ENCODE peak calls at places on chromosome 12, in eight cellular contexts. One of them, this sample, is unnamed.

GRCh38 chr12:104399750-104400612 is 56.8 kb upstream of the CHST11 start:
- DNase-seq in BJ: no peak
- DNase-seq in activated CD8-positive, alpha-beta memory T cell treated with anti-CD3 and anti-CD28 coated beads, Interleukin-2, amount 10 ng/mL, durations not matched to agents 7 days and 5 days: no peak
- DNase-seq in NCI-H524: no peak
- DNase-seq in AG09319: no peak
- DNase-seq in activated CD4-positive, alpha-beta T cell treated with anti-CD3 and anti-CD28 coated beads, Interleukin-2, amount 10 ng/mL, durations not matched to agents 7 days and 5 days: no peak
- DNase-seq in heart right ventricle: no peak
- DNase-seq in RPMI7951: no peak
- DNase-seq in this sample: no peak

GRCh38 chr12:23895792-23896218 is 53.7 kb downstream of the SOX5 start:
- DNase-seq in activated CD8-positive, alpha-beta memory T cell treated with anti-CD3 and anti-CD28 coated beads, Interleukin-2, amount 10 ng/mL, durations not matched to agents 7 days and 5 days: no peak
- DNase-seq in NCI-H524: peak
- DNase-seq in heart right ventricle: no peak
- DNase-seq in RPMI7951: no peak
- DNase-seq in BJ: no peak
- DNase-seq in activated CD4-positive, alpha-beta T cell treated with anti-CD3 and anti-CD28 coated beads, Interleukin-2, amount 10 ng/mL, durations not matched to agents 7 days and 5 days: no peak
- DNase-seq in AG09319: no peak
- DNase-seq in this sample: no peak

GRCh38 chr12:80299219-80299618 is 144.8 kb upstream of the PTPRQ start:
- DNase-seq in activated CD8-positive, alpha-beta memory T cell treated with anti-CD3 and anti-CD28 coated beads, Interleukin-2, amount 10 ng/mL, durations not matched to agents 7 days and 5 days: no peak
- DNase-seq in RPMI7951: no peak
- DNase-seq in heart right ventricle: no peak
- DNase-seq in AG09319: no peak
- DNase-seq in BJ: no peak
- DNase-seq in NCI-H524: no peak
- DNase-seq in activated CD4-positive, alpha-beta T cell treated with anti-CD3 and anti-CD28 coated beads, Interleukin-2, amount 10 ng/mL, durations not matched to agents 7 days and 5 days: no peak
- DNase-seq in this sample: no peak

GRCh38 chr12:9387450-9387849 is 179.3 kb upstream of the PZP start:
- DNase-seq in activated CD4-positive, alpha-beta T cell treated with anti-CD3 and anti-CD28 coated beads, Interleukin-2, amount 10 ng/mL, durations not matched to agents 7 days and 5 days: no peak
- DNase-seq in BJ: no peak
- DNase-seq in RPMI7951: no peak
- DNase-seq in activated CD8-positive, alpha-beta memory T cell treated with anti-CD3 and anti-CD28 coated beads, Interleukin-2, amount 10 ng/mL, durations not matched to agents 7 days and 5 days: no peak
- DNase-seq in AG09319: no peak
- DNase-seq in heart right ventricle: no peak
- DNase-seq in NCI-H524: no peak
- DNase-seq in this sample: no peak

GRCh38 chr12:69985656-69986055 is 160.6 kb downstream of the MYRFL start:
- DNase-seq in BJ: no peak
- DNase-seq in AG09319: no peak
- DNase-seq in heart right ventricle: no peak
- DNase-seq in RPMI7951: no peak
- DNase-seq in NCI-H524: peak
- DNase-seq in activated CD8-positive, alpha-beta memory T cell treated with anti-CD3 and anti-CD28 coated beads, Interleukin-2, amount 10 ng/mL, durations not matched to agents 7 days and 5 days: no peak
- DNase-seq in activated CD4-positive, alpha-beta T cell treated with anti-CD3 and anti-CD28 coated beads, Interleukin-2, amount 10 ng/mL, durations not matched to agents 7 days and 5 days: peak
- DNase-seq in this sample: no peak

GRCh38 chr12:65534105-65534841 is 255.8 kb downstream of the MSRB3 start:
- DNase-seq in activated CD4-positive, alpha-beta T cell treated with anti-CD3 and anti-CD28 coated beads, Interleukin-2, amount 10 ng/mL, durations not matched to agents 7 days and 5 days: no peak
- DNase-seq in AG09319: no peak
- DNase-seq in activated CD8-positive, alpha-beta memory T cell treated with anti-CD3 and anti-CD28 coated beads, Interleukin-2, amount 10 ng/mL, durations not matched to agents 7 days and 5 days: no peak
- DNase-seq in BJ: no peak
- DNase-seq in NCI-H524: no peak
- DNase-seq in heart right ventricle: no peak
- DNase-seq in RPMI7951: no peak
- DNase-seq in this sample: no peak

GRCh38 chr12:51980809-51981127 is 26.0 kb upstream of the TAMALIN start:
- DNase-seq in BJ: no peak
- DNase-seq in activated CD8-positive, alpha-beta memory T cell treated with anti-CD3 and anti-CD28 coated beads, Interleukin-2, amount 10 ng/mL, durations not matched to agents 7 days and 5 days: no peak
- DNase-seq in AG09319: no peak
- DNase-seq in heart right ventricle: no peak
- DNase-seq in activated CD4-positive, alpha-beta T cell treated with anti-CD3 and anti-CD28 coated beads, Interleukin-2, amount 10 ng/mL, durations not matched to agents 7 days and 5 days: no peak
- DNase-seq in RPMI7951: no peak
- DNase-seq in NCI-H524: no peak
- DNase-seq in this sample: no peak

GRCh38 chr12:57811028-57811755 is 7.3 kb downstream of the AVIL start:
- DNase-seq in RPMI7951: no peak
- DNase-seq in heart right ventricle: no peak
- DNase-seq in NCI-H524: no peak
- DNase-seq in BJ: no peak
- DNase-seq in activated CD4-positive, alpha-beta T cell treated with anti-CD3 and anti-CD28 coated beads, Interleukin-2, amount 10 ng/mL, durations not matched to agents 7 days and 5 days: no peak
- DNase-seq in AG09319: no peak
- DNase-seq in activated CD8-positive, alpha-beta memory T cell treated with anti-CD3 and anti-CD28 coated beads, Interleukin-2, amount 10 ng/mL, durations not matched to agents 7 days and 5 days: no peak
- DNase-seq in this sample: no peak

GRCh38 chr12:19608039-19608438 is 168.7 kb downstream of the AEBP2 start:
- DNase-seq in RPMI7951: no peak
- DNase-seq in BJ: no peak
- DNase-seq in AG09319: no peak
- DNase-seq in activated CD8-positive, alpha-beta memory T cell treated with anti-CD3 and anti-CD28 coated beads, Interleukin-2, amount 10 ng/mL, durations not matched to agents 7 days and 5 days: no peak
- DNase-seq in heart right ventricle: no peak
- DNase-seq in activated CD4-positive, alpha-beta T cell treated with anti-CD3 and anti-CD28 coated beads, Interleukin-2, amount 10 ng/mL, durations not matched to agents 7 days and 5 days: no peak
- DNase-seq in NCI-H524: no peak
- DNase-seq in this sample: no peak

GRCh38 chr12:54189198-54189539 is 384 bp upstream of the SMUG1 start:
- DNase-seq in RPMI7951: no peak
- DNase-seq in NCI-H524: no peak
- DNase-seq in AG09319: no peak
- DNase-seq in activated CD8-positive, alpha-beta memory T cell treated with anti-CD3 and anti-CD28 coated beads, Interleukin-2, amount 10 ng/mL, durations not matched to agents 7 days and 5 days: no peak
- DNase-seq in activated CD4-positive, alpha-beta T cell treated with anti-CD3 and anti-CD28 coated beads, Interleukin-2, amount 10 ng/mL, durations not matched to agents 7 days and 5 days: no peak
- DNase-seq in BJ: no peak
- DNase-seq in heart right ventricle: no peak
- DNase-seq in this sample: no peak

GRCh38 chr12:79421236-79421740 is 269.5 kb downstream of the PAWR start:
- DNase-seq in BJ: no peak
- DNase-seq in activated CD4-positive, alpha-beta T cell treated with anti-CD3 and anti-CD28 coated beads, Interleukin-2, amount 10 ng/mL, durations not matched to agents 7 days and 5 days: no peak
- DNase-seq in AG09319: no peak
- DNase-seq in RPMI7951: no peak
- DNase-seq in heart right ventricle: no peak
- DNase-seq in activated CD8-positive, alpha-beta memory T cell treated with anti-CD3 and anti-CD28 coated beads, Interleukin-2, amount 10 ng/mL, durations not matched to agents 7 days and 5 days: no peak
- DNase-seq in NCI-H524: no peak
- DNase-seq in this sample: no peak

GRCh38 chr12:7637641-7638040 is 28.1 kb downstream of the APOBEC1 start:
- DNase-seq in activated CD8-positive, alpha-beta memory T cell treated with anti-CD3 and anti-CD28 coated beads, Interleukin-2, amount 10 ng/mL, durations not matched to agents 7 days and 5 days: no peak
- DNase-seq in activated CD4-positive, alpha-beta T cell treated with anti-CD3 and anti-CD28 coated beads, Interleukin-2, amount 10 ng/mL, durations not matched to agents 7 days and 5 days: no peak
- DNase-seq in BJ: no peak
- DNase-seq in AG09319: no peak
- DNase-seq in heart right ventricle: no peak
- DNase-seq in RPMI7951: no peak
- DNase-seq in NCI-H524: no peak
- DNase-seq in this sample: no peak

GRCh38 chr12:89448526-89448925 is 76.1 kb downstream of the GALNT4 start:
- DNase-seq in BJ: no peak
- DNase-seq in heart right ventricle: no peak
- DNase-seq in activated CD4-positive, alpha-beta T cell treated with anti-CD3 and anti-CD28 coated beads, Interleukin-2, amount 10 ng/mL, durations not matched to agents 7 days and 5 days: no peak
- DNase-seq in NCI-H524: peak
- DNase-seq in RPMI7951: no peak
- DNase-seq in activated CD8-positive, alpha-beta memory T cell treated with anti-CD3 and anti-CD28 coated beads, Interleukin-2, amount 10 ng/mL, durations not matched to agents 7 days and 5 days: no peak
- DNase-seq in AG09319: no peak
- DNase-seq in this sample: no peak

GRCh38 chr12:3795096-3795799 is 42.3 kb upstream of the CRACR2A start:
- DNase-seq in activated CD8-positive, alpha-beta memory T cell treated with anti-CD3 and anti-CD28 coated beads, Interleukin-2, amount 10 ng/mL, durations not matched to agents 7 days and 5 days: no peak
- DNase-seq in AG09319: no peak
- DNase-seq in NCI-H524: no peak
- DNase-seq in RPMI7951: no peak
- DNase-seq in BJ: no peak
- DNase-seq in activated CD4-positive, alpha-beta T cell treated with anti-CD3 and anti-CD28 coated beads, Interleukin-2, amount 10 ng/mL, durations not matched to agents 7 days and 5 days: no peak
- DNase-seq in heart right ventricle: no peak
- DNase-seq in this sample: no peak

GRCh38 chr12:44689587-44689986 is 186.5 kb downstream of the NELL2 start:
- DNase-seq in activated CD4-positive, alpha-beta T cell treated with anti-CD3 and anti-CD28 coated beads, Interleukin-2, amount 10 ng/mL, durations not matched to agents 7 days and 5 days: no peak
- DNase-seq in activated CD8-positive, alpha-beta memory T cell treated with anti-CD3 and anti-CD28 coated beads, Interleukin-2, amount 10 ng/mL, durations not matched to agents 7 days and 5 days: no peak
- DNase-seq in heart right ventricle: no peak
- DNase-seq in BJ: no peak
- DNase-seq in AG09319: no peak
- DNase-seq in RPMI7951: no peak
- DNase-seq in NCI-H524: no peak
- DNase-seq in this sample: no peak

This sample was measured in Right ventricle myocardium superior.